ENCODE peak calls at places on chromosomes 7 and 10, in eight cellular contexts. P is naive thymus-derived CD4-positive, alpha-beta T cell; Z is SK-MEL-5; U is activated CD8-positive, alpha-beta memory T cell treated with anti-CD3 and anti-CD28 coated beads for 4 hours; D is GM20000; S is lower lobe of right lung; Q is ureter; L is Caco-2. A is an unnamed sample.

GRCh38 chr7:36036590-36036989 is 116.5 kb upstream of the EEPD1 start:
- DNase-seq in P (no peak), Z (no peak), U (no peak), D (no peak), S (no peak), Q (no peak), L (no peak), A (no peak)

GRCh38 chr7:47045592-47045991 is 536.3 kb downstream of the TNS3 start:
- DNase-seq in P (no peak), Z (no peak), U (no peak), D (no peak), S (no peak), Q (no peak), L (no peak), A (no peak)

GRCh38 chr7:697259-697615 is 29.3 kb upstream of the DNAAF5 start:
- DNase-seq in P (no peak), Z (no peak), U (no peak), D (no peak), S (no peak), Q (no peak), L (no peak), A (no peak)

GRCh38 chr7:66296001-66296521 is 90.9 kb downstream of the TPST1 start:
- DNase-seq in P (no peak), Z (peak), U (no peak), D (peak), S (no peak), Q (no peak), L (no peak), A (no peak)

GRCh38 chr10:77090381-77091356 is 546.9 kb downstream of the KCNMA1 start:
- DNase-seq in P (no peak), Z (no peak), U (no peak), D (no peak), S (no peak), Q (no peak), L (no peak), A (no peak)

GRCh38 chr10:59366310-59366709 is 4.0 kb upstream of the FAM13C start:
- DNase-seq in P (no peak), Z (peak), U (no peak), D (no peak), S (no peak), Q (no peak), L (no peak), A (no peak)

GRCh38 chr7:138979226-138979979 is 1.8 kb downstream of the KIAA1549 start:
- DNase-seq in P (peak), Z (peak), U (no peak), D (peak), S (no peak), Q (no peak), L (no peak), A (no peak)

GRCh38 chr7:76296743-76297740 is 5.4 kb upstream of the HSPB1 start:
- DNase-seq in P (no peak), Z (no peak), U (no peak), D (no peak), S (peak), Q (peak), L (peak), A (peak)

GRCh38 chr10:119197921-119198320 is 9.4 kb upstream of the GRK5 start:
- DNase-seq in P (no peak), Z (peak), U (no peak), D (no peak), S (no peak), Q (no peak), L (no peak), A (no peak)

GRCh38 chr10:103554488-103555320 is 61.2 kb downstream of the NEURL1 start:
- DNase-seq in P (no peak), Z (peak), U (no peak), D (no peak), S (peak), Q (peak), L (peak), A (peak)

GRCh38 chr7:150450491-150450992 is at the start of gene GIMAP8:
- DNase-seq in P (peak), Z (no peak), U (no peak), D (peak), S (peak), Q (no peak), L (no peak), A (peak)

GRCh38 chr7:64183126-64183742 is 23.8 kb upstream of the ZNF735 start:
- DNase-seq in P (no peak), Z (no peak), U (no peak), D (no peak), S (peak), Q (no peak), L (peak), A (no peak)

GRCh38 chr10:102450124-102450373 is 1.3 kb downstream of the C10orf95 start:
- DNase-seq in P (no peak), Z (no peak), U (no peak), D (no peak), S (no peak), Q (no peak), L (no peak), A (no peak)

GRCh38 chr7:79352323-79352722 is 101.1 kb downstream of the MAGI2 start:
- DNase-seq in P (no peak), Z (no peak), U (no peak), D (no peak), S (no peak), Q (no peak), L (no peak), A (no peak)

GRCh38 chr7:1691096-1691495 is 21.0 kb downstream of the ELFN1 start:
- DNase-seq in P (no peak), Z (no peak), U (no peak), D (no peak), S (no peak), Q (peak), L (no peak), A (no peak)

GRCh38 chr7:128910569-128910945 is at the start of gene KCP:
- DNase-seq in P (no peak), Z (no peak), U (no peak), D (no peak), S (no peak), Q (peak), L (no peak), A (peak)

GRCh38 chr7:139436806-139437205 is 46.7 kb downstream of the KLRG2 start:
- DNase-seq in P (no peak), Z (no peak), U (no peak), D (no peak), S (no peak), Q (no peak), L (no peak), A (no peak)

GRCh38 chr10:59678884-59679301 is 30.8 kb downstream of the SLC16A9 start:
- DNase-seq in P (no peak), Z (no peak), U (no peak), D (peak), S (no peak), Q (no peak), L (no peak), A (no peak)

GRCh38 chr10:34008641-34009040 is 674.2 kb upstream of the NRP1 start:
- DNase-seq in P (no peak), Z (no peak), U (no peak), D (no peak), S (no peak), Q (no peak), L (no peak), A (no peak)

GRCh38 chr10:14751576-14752330 is 22.9 kb downstream of the FAM107B start:
- DNase-seq in P (no peak), Z (no peak), U (no peak), D (no peak), S (no peak), Q (no peak), L (no peak), A (peak)

GRCh38 chr10:70886921-70887665 is 1.3 kb downstream of the PCBD1 start:
- DNase-seq in P (no peak), Z (no peak), U (no peak), D (no peak), S (no peak), Q (no peak), L (no peak), A (no peak)

GRCh38 chr7:127677433-127678230 is 25.6 kb downstream of the SND1 start:
- DNase-seq in P (no peak), Z (no peak), U (no peak), D (no peak), S (no peak), Q (no peak), L (no peak), A (no peak)

GRCh38 chr7:134339475-134339874 is 22.7 kb upstream of the SLC35B4 start:
- DNase-seq in P (no peak), Z (no peak), U (no peak), D (no peak), S (no peak), Q (no peak), L (no peak), A (no peak)

GRCh38 chr10:37496061-37496460 is 361.3 kb downstream of the ZNF248 start:
- DNase-seq in P (no peak), Z (no peak), U (no peak), D (no peak), S (no peak), Q (no peak), L (no peak), A (no peak)

GRCh38 chr10:102542800-102543418 is 39.1 kb downstream of the SUFU start:
- DNase-seq in P (no peak), Z (no peak), U (no peak), D (no peak), S (no peak), Q (no peak), L (no peak), A (no peak)

GRCh38 chr10:122344741-122345258 is 29.7 kb upstream of the PLEKHA1 start:
- DNase-seq in P (no peak), Z (peak), U (no peak), D (no peak), S (no peak), Q (no peak), L (no peak), A (no peak)

GRCh38 chr7:28808786-28809533 is 149.2 kb downstream of the TRIL start:
- DNase-seq in P (no peak), Z (no peak), U (no peak), D (no peak), S (peak), Q (no peak), L (peak), A (peak)

GRCh38 chr7:2452074-2452507 is 24.1 kb downstream of the GRIFIN start:
- DNase-seq in P (no peak), Z (no peak), U (no peak), D (peak), S (no peak), Q (no peak), L (peak), A (no peak)

GRCh38 chr10:470339-471003 is 219.0 kb downstream of the DIP2C start:
- DNase-seq in P (peak), Z (no peak), U (no peak), D (no peak), S (no peak), Q (no peak), L (no peak), A (no peak)

GRCh38 chr10:124318076-124318475 is 100.6 kb downstream of the OAT start:
- DNase-seq in P (no peak), Z (no peak), U (no peak), D (no peak), S (no peak), Q (no peak), L (no peak), A (no peak)

GRCh38 chr7:18648849-18649758 is 153.6 kb downstream of the HDAC9 start:
- DNase-seq in P (no peak), Z (no peak), U (no peak), D (no peak), S (no peak), Q (no peak), L (no peak), A (no peak)

GRCh38 chr7:129797224-129797789 is 155.5 kb downstream of the UBE2H start:
- DNase-seq in P (no peak), Z (no peak), U (no peak), D (no peak), S (no peak), Q (no peak), L (no peak), A (no peak)

GRCh38 chr7:49822862-49823261 is 49.4 kb downstream of the VWC2 start:
- DNase-seq in P (no peak), Z (no peak), U (no peak), D (no peak), S (no peak), Q (no peak), L (no peak), A (no peak)

GRCh38 chr10:61752111-61753011 is 89.6 kb downstream of the CABCOCO1 start:
- DNase-seq in P (no peak), Z (peak), U (no peak), D (no peak), S (no peak), Q (no peak), L (no peak), A (no peak)

GRCh38 chr7:16993543-16993942 is 111.8 kb upstream of the AGR3 start:
- DNase-seq in P (no peak), Z (no peak), U (no peak), D (no peak), S (no peak), Q (no peak), L (no peak), A (no peak)

GRCh38 chr10:12377891-12378290 is 28.5 kb downstream of the CAMK1D start:
- DNase-seq in P (no peak), Z (no peak), U (no peak), D (no peak), S (no peak), Q (no peak), L (no peak), A (peak)

GRCh38 chr10:72133517-72133916 is 45.2 kb upstream of the SPOCK2 start:
- DNase-seq in P (no peak), Z (no peak), U (no peak), D (peak), S (no peak), Q (no peak), L (no peak), A (no peak)

GRCh38 chr10:113552014-113552413 is 839 bp upstream of the HABP2 start:
- DNase-seq in P (no peak), Z (no peak), U (no peak), D (no peak), S (no peak), Q (peak), L (no peak), A (no peak)

GRCh38 chr7:22934023-22934422 is 79.9 kb downstream of the HYCC1 start:
- DNase-seq in P (no peak), Z (no peak), U (no peak), D (no peak), S (no peak), Q (no peak), L (no peak), A (no peak)